ENCODE peak calls at places on chromosomes 5 and 9, in nine cellular contexts. V is sigmoid colon, N is heart left ventricle, Y is kidney, E is PC-9, O is ovary, P is dorsolateral prefrontal cortex, X is lower lobe of right lung, S is fibroblast of lung. I is an unnamed sample.
A peak's percentile ranks its signal among the peaks of the same experiment; 100 is the strongest.

GRCh38 chr5:334903-335739 is 13.6 kb downstream of the AHRR start:
- DNase-seq in N (no peak), P (no peak), E (no peak), Y (no peak), X (no peak), S (no peak), V (peak; percentile 61), O (no peak), I (no peak)

GRCh38 chr5:171226096-171226495 is 83.0 kb upstream of the TLX3 start:
- DNase-seq in P (no peak), V (no peak), S (peak; percentile 9), N (no peak), O (no peak), E (no peak), Y (no peak), X (no peak), I (no peak)

GRCh38 chr5:180155331-180155881 is 53.6 kb downstream of the RASGEF1C start:
- DNase-seq in O (no peak), X (no peak), N (no peak), Y (no peak), E (no peak), P (no peak), S (no peak), V (peak; percentile 40), I (no peak)

GRCh38 chr9:114396558-114397218 is 8.9 kb upstream of the AKNA start:
- DNase-seq in O (peak; percentile 78), X (no peak), V (peak; percentile 87), P (no peak), E (no peak), N (no peak), Y (no peak), S (peak; percentile 97), I (peak; percentile 64)

GRCh38 chr5:13503017-13503416 is 441.5 kb downstream of the DNAH5 start:
- DNase-seq in O (no peak), E (no peak), N (no peak), S (no peak), Y (no peak), V (no peak), X (no peak), P (no peak), I (no peak)

GRCh38 chr5:159899067-159900049 is 16.9 kb upstream of the ADRA1B start:
- DNase-seq in V (no peak), O (no peak), S (peak; percentile 36), Y (no peak), P (no peak), X (no peak), E (peak; percentile 53), N (no peak), I (no peak)

GRCh38 chr5:159156839-159157238 is 52.5 kb downstream of the RNF145 start:
- DNase-seq in S (peak; percentile 85), P (no peak), O (peak; percentile 15), X (no peak), Y (no peak), V (no peak), N (no peak), E (peak; percentile 42), I (no peak)

GRCh38 chr5:79069488-79070001 is at the start of the genes BHMT2 and DMGDH:
- DNase-seq in E (no peak), Y (peak; percentile 89), S (peak; percentile 41), X (no peak), O (peak; percentile 57), V (peak; percentile 66), P (no peak), N (peak; percentile 41), I (peak; percentile 82)

DNA sequence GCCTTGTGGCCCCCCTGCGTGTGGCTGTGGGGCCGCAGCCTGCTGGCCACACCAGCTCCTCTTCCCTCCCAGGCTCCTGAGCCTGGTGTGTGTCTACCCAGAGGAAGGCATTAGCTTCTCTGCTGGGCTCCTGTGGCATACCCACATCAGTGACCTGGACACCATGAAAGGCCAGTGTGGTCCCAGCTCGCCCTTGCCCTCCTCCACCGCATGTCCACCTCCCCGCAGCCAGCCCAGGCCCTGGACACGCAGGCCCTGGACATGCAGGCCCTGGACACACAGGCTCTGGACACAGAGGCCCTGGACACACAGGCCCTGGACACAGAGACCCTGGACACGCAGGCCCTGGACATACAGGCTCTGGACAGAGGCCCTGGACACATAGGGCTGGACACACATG is 153.4 kb upstream of the PPP1R26 start:
- DNase-seq in S (no peak), P (peak; percentile 9), V (no peak), X (peak; percentile 35), Y (no peak), O (no peak), E (no peak), N (no peak), I (peak; percentile 29)
- H3K4me3 ChIP-seq in S (no peak overlapping the region), P (no peak overlapping the region), V (no peak overlapping the region), X (no peak overlapping the region), Y (no peak overlapping the region), O (no peak overlapping the region), E (no peak overlapping the region), N (no peak overlapping the region), I (no peak overlapping the region)

GRCh38 chr5:177359451-177359851 is 1.7 kb downstream of the RGS14 start:
- DNase-seq in Y (no peak), V (no peak), N (no peak), O (no peak), X (no peak), E (no peak), P (no peak), S (no peak), I (no peak)

GRCh38 chr5:177356756-177357458 is 817 bp upstream of the RGS14 start:
- DNase-seq in N (no peak), E (no peak), X (no peak), V (no peak), O (no peak), P (no peak), S (no peak), Y (peak; percentile 2), I (no peak)

GRCh38 chr5:177359860-177360259 is 2.1 kb downstream of the RGS14 start:
- DNase-seq in P (no peak), O (no peak), Y (no peak), S (no peak), E (no peak), N (no peak), X (no peak), V (no peak), I (no peak)

GRCh38 chr5:177357459-177358332 is at the start of gene RGS14:
- DNase-seq in V (no peak), E (no peak), S (no peak), O (no peak), N (no peak), P (no peak), X (peak; percentile 77), Y (peak; percentile 83), I (peak; percentile 79)

DNA sequence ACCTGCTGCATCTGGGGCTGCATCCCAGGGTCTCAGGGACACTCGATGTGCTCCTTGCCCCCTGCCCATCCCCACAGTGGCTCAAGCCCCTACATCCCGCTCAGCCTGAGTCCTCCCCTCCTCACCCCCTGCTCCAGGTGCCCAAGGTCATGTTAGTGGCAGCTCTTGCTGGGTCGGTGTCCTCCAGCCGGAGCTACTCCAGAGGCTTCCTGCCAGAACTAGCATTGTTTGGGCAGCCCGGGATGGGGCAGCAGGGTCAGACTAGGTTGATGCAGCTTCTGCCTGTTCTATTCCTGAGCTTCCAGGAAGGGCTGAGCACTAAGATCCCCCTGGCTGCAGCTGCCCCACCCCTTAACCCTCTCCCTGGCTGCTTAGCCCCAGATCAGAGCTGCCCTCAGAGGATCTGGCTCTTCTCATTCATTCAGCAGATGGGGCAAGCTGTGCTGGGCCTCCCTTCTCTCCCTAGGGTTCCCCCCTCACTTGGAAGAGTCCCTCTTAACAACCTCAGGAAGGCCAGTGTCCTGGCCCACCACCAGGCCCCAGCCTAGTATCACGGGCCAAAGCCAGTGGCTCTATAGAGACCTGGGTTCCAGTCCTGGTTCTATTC is 712 bp downstream of the RGS14 start:
- DNase-seq in E (no peak), O (no peak), Y (no peak), V (no peak), S (no peak), P (no peak), N (no peak), X (no peak), I (no peak)
- H3K4me3 ChIP-seq in E (no peak overlapping the region), O (peak overlapping the region; percentile 18), Y (no peak overlapping the region), V (peak overlapping the region; percentile 41), S (no peak overlapping the region), P (peak overlapping the region; percentile 47), N (peak overlapping the region; percentile 31), X (peak overlapping the region; percentile 62), I (no peak overlapping the region)

DNA sequence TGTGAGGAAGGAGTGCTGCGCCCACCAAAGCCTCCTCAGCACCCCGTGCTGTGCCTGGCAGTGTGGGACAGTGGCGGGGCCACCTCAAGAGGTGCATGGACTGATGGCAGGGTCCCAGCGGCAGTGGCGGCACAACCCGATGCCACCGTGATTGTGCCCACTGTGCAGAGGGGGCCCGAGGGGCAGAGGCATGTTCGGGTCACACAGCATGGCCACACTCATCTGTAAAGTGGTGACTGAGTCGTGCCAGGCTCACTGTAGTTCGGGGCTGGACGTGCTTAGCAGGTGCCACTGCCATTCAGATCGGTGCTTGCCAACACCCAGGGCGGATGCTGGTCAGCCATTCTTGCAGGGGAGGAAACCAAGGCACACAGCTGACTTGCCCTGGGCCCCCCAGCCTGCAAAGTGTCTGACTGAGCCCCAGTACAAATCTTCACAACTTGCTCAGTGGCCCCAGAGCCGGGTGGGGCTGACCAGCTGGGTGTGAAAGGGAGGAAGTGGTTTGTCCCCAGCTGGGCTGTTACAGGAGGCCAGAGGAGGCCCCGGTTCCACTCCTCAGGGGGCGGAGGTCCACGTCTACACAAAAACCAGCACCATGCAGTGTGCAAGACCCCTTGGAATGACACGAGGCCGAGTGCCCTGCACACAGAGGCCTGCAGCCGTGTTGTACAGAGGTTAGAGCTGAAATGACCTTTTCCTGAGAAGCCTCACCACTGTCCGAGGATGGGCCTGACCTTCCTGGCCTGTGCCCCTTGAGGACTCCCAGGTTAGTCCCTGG is 17.8 kb downstream of the FGD3 start:
- DNase-seq in X (peak; percentile 74), S (no peak), E (no peak), V (no peak), Y (peak; percentile 81), N (peak; percentile 51), O (no peak), P (no peak), I (no peak)
- H3K4me3 ChIP-seq in X (peak overlapping the region; percentile 57), S (no peak overlapping the region), E (no peak overlapping the region), V (peak overlapping the region; percentile 38), Y (peak overlapping the region; percentile 20), N (peak overlapping the region; percentile 26), O (no peak overlapping the region), P (peak overlapping the region; percentile 17), I (no peak overlapping the region)

GRCh38 chr5:132385321-132386105 is 16.0 kb downstream of the SLC22A5 start:
- DNase-seq in E (peak; percentile 50), N (peak; percentile 58), O (no peak), P (peak; percentile 41), X (no peak), S (peak; percentile 71), Y (no peak), V (no peak), I (no peak)

GRCh38 chr5:132389051-132389331 is 19.5 kb downstream of the SLC22A5 start:
- DNase-seq in N (no peak), P (no peak), S (no peak), X (no peak), E (peak; percentile 38), V (no peak), O (no peak), Y (no peak), I (no peak)

GRCh38 chr5:132387649-132388117 is 18.2 kb downstream of the SLC22A5 start:
- DNase-seq in P (no peak), Y (peak; percentile 77), O (peak; percentile 69), V (peak; percentile 91), E (peak; percentile 96), S (peak; percentile 99), X (peak; percentile 65), N (peak; percentile 59), I (peak; percentile 77)

GRCh38 chr5:132388244-132389050 is 18.9 kb downstream of the SLC22A5 start:
- DNase-seq in P (no peak), Y (peak; percentile 81), O (peak; percentile 75), X (no peak), V (peak; percentile 85), N (no peak), E (peak; percentile 92), S (peak; percentile 90), I (peak; percentile 78)

GRCh38 chr5:132386644-132387286 is 17.3 kb downstream of the SLC22A5 start:
- DNase-seq in E (peak; percentile 44), V (peak; percentile 92), O (peak; percentile 72), Y (peak; percentile 88), N (peak; percentile 75), S (peak; percentile 77), X (peak; percentile 83), P (peak; percentile 57), I (peak; percentile 73)
- H3K4me3 ChIP-seq in E (no peak overlapping the region), V (no peak overlapping the region), O (no peak overlapping the region), Y (no peak overlapping the region), N (no peak overlapping the region), S (no peak overlapping the region), X (no peak overlapping the region), P (no peak overlapping the region), I (no peak overlapping the region)

I was measured in right cardiac atrium.